ENCODE peak calls at places on chromosomes 7 and 10, in four cellular contexts. X, Z, L and U are unnamed samples.

GRCh38 chr7:110043514-110043913 is 1047.4 kb upstream of the LRRN3 start:
- DNase-seq in X (no peak), Z (no peak), L (no peak), U (no peak)

GRCh38 chr10:122310311-122311050 is 39.4 kb downstream of the BTBD16 start:
- DNase-seq in X (no peak), Z (no peak), L (no peak), U (no peak)

GRCh38 chr10:80453715-80454525 is at the start of gene TSPAN14:
- DNase-seq in X (peak; percentile 80), Z (peak; percentile 71), L (peak; percentile 79), U (peak; percentile 71)

GRCh38 chr7:66507764-66508296 is 120.9 kb upstream of the KCTD7 start:
- DNase-seq in X (no peak), Z (no peak), L (no peak), U (no peak)

GRCh38 chr10:68301790-68302502 is 29.9 kb upstream of the HNRNPH3 start:
- DNase-seq in X (peak; percentile 69), Z (no peak), L (peak; percentile 14), U (peak; percentile 70)

GRCh38 chr10:102237711-102238252 is 3.5 kb downstream of the PITX3 start:
- DNase-seq in X (no peak), Z (no peak), L (no peak), U (no peak)

GRCh38 chr7:29920491-29920890 is 69.1 kb downstream of the SCRN1 start:
- DNase-seq in X (no peak), Z (no peak), L (no peak), U (no peak)

GRCh38 chr7:130371059-130371458 is 9.2 kb upstream of the CPA1 start:
- DNase-seq in X (peak; percentile 43), Z (no peak), L (no peak), U (no peak)

GRCh38 chr10:122845783-122846332 is at the start of gene CUZD1:
- DNase-seq in X (no peak), Z (no peak), L (no peak), U (no peak)

GRCh38 chr10:1404953-1405260 is 332.4 kb downstream of the ADARB2 start:
- DNase-seq in X (no peak), Z (no peak), L (no peak), U (no peak)

GRCh38 chr10:4121531-4122380 is 336.7 kb upstream of the KLF6 start:
- DNase-seq in X (no peak), Z (no peak), L (no peak), U (no peak)

GRCh38 chr7:16634292-16634738 is 11.2 kb downstream of the ANKMY2 start:
- DNase-seq in X (no peak), Z (no peak), L (no peak), U (no peak)

GRCh38 chr10:3829193-3830050 is 44.4 kb upstream of the KLF6 start:
- DNase-seq in X (no peak), Z (no peak), L (no peak), U (no peak)

GRCh38 chr7:157715938-157716280 is 379.1 kb downstream of the DNAJB6 start:
- DNase-seq in X (no peak), Z (no peak), L (no peak), U (no peak)

GRCh38 chr7:158740657-158741293 is 36.2 kb upstream of the NCAPG2 start:
- DNase-seq in X (peak; percentile 98), Z (no peak), L (no peak), U (no peak)

GRCh38 chr7:50664461-50664922 is 99.3 kb upstream of the DDC start:
- DNase-seq in X (peak; percentile 89), Z (no peak), L (no peak), U (peak; percentile 19)

GRCh38 chr7:45919231-45919825 is 1.7 kb downstream of the IGFBP3 start:
- DNase-seq in X (no peak), Z (no peak), L (no peak), U (no peak)

GRCh38 chr7:157445246-157445955 is 108.6 kb downstream of the DNAJB6 start:
- DNase-seq in X (no peak), Z (no peak), L (no peak), U (no peak)

GRCh38 chr7:138008588-138009349 is 6.9 kb upstream of the CREB3L2 start:
- DNase-seq in X (peak; percentile 74), Z (no peak), L (peak; percentile 66), U (peak; percentile 90)

GRCh38 chr10:78738457-78738856 is 330.3 kb upstream of the ZMIZ1 start:
- DNase-seq in X (no peak), Z (no peak), L (no peak), U (no peak)

GRCh38 chr7:30906520-30907240 is 5.0 kb upstream of the AQP1 start:
- DNase-seq in X (no peak), Z (no peak), L (no peak), U (no peak)

GRCh38 chr10:61990761-61991135 is 89.2 kb downstream of the ARID5B start:
- DNase-seq in X (no peak), Z (no peak), L (no peak), U (no peak)

GRCh38 chr10:110779489-110779888 is 92.2 kb upstream of the PDCD4 start:
- DNase-seq in X (no peak), Z (no peak), L (no peak), U (no peak)

GRCh38 chr7:157893535-157894044 is 556.8 kb downstream of the DNAJB6 start:
- DNase-seq in X (no peak), Z (no peak), L (no peak), U (no peak)

GRCh38 chr7:27434729-27435400 is 192.3 kb downstream of the EVX1 start:
- DNase-seq in X (peak; percentile 39), Z (no peak), L (no peak), U (peak; percentile 38)

GRCh38 chr7:68984331-68984730 is 613.9 kb upstream of the AUTS2 start:
- DNase-seq in X (no peak), Z (no peak), L (no peak), U (no peak)

GRCh38 chr7:132398253-132398913 is 177.9 kb downstream of the PLXNA4 start:
- DNase-seq in X (no peak), Z (no peak), L (no peak), U (no peak)

GRCh38 chr7:52079726-52080125 is 763.1 kb upstream of the COBL start:
- DNase-seq in X (no peak), Z (no peak), L (no peak), U (no peak)

GRCh38 chr7:2521952-2522591 is 2.5 kb downstream of the LFNG start:
- DNase-seq in X (no peak), Z (peak; percentile 61), L (no peak), U (no peak)

GRCh38 chr7:143126146-143126545 is 5.7 kb upstream of the PIP start:
- DNase-seq in X (peak; percentile 8), Z (no peak), L (no peak), U (no peak)

GRCh38 chr7:133155121-133155520 is 73.2 kb upstream of the CHCHD3 start:
- DNase-seq in X (no peak), Z (no peak), L (no peak), U (no peak)

GRCh38 chr7:107874605-107875446 is 16.2 kb upstream of the DLD start:
- DNase-seq in X (peak; percentile 61), Z (no peak), L (peak; percentile 33), U (peak; percentile 90)

GRCh38 chr10:47257396-47258120 is 42.4 kb upstream of the GDF10 start:
- DNase-seq in X (no peak), Z (no peak), L (no peak), U (no peak)

GRCh38 chr10:97549587-97550322 is 22.8 kb upstream of the ANKRD2 start:
- DNase-seq in X (no peak), Z (no peak), L (no peak), U (peak; percentile 60)

GRCh38 chr7:87517136-87517805 is 41.8 kb upstream of the ABCB4 start:
- DNase-seq in X (peak; percentile 59), Z (no peak), L (no peak), U (no peak)

GRCh38 chr7:43700059-43700501 is 29.2 kb downstream of the COA1 start:
- DNase-seq in X (peak; percentile 74), Z (no peak), L (peak; percentile 9), U (peak; percentile 78)

GRCh38 chr10:4241724-4242345 is 456.8 kb upstream of the KLF6 start:
- DNase-seq in X (peak; percentile 96), Z (no peak), L (peak; percentile 29), U (peak; percentile 97)

GRCh38 chr10:80509403-80510161 is 28.1 kb upstream of the SH2D4B start:
- DNase-seq in X (peak; percentile 91), Z (no peak), L (no peak), U (peak; percentile 80)

GRCh38 chr10:15461353-15462108 is 90.4 kb upstream of the FAM171A1 start:
- DNase-seq in X (peak; percentile 70), Z (no peak), L (no peak), U (peak; percentile 7)